ENCODE peak calls at places on chromosomes 16 and 17, in four cellular contexts. L is stomach, D is small intestine, P is lung. O is an unnamed sample.
A peak's percentile ranks its signal among the peaks of the same experiment; 100 is the strongest.

GRCh38 chr17:40101367-40102210 is 1.2 kb upstream of the NR1D1 start:
- DNase-seq in D (no peak), L (no peak), P (no peak), O (no peak)

GRCh38 chr17:76497979-76498885 is 3.0 kb downstream of the RHBDF2 start:
- DNase-seq in P (peak; percentile 68), L (peak; percentile 81), D (peak; percentile 60), O (no peak)

GRCh38 chr17:8192070-8192815 is 2.3 kb upstream of the BORCS6 start:
- DNase-seq in D (peak; percentile 94), P (peak; percentile 86), L (peak; percentile 78), O (no peak)

GRCh38 chr16:49921106-49921505 is 65.2 kb upstream of the ZNF423 start:
- DNase-seq in D (no peak), P (no peak), L (no peak), O (no peak)

GRCh38 chr17:49861150-49861884 is 13.4 kb upstream of the TAC4 start:
- DNase-seq in L (no peak), P (peak; percentile 43), D (peak; percentile 47), O (peak; percentile 21)

GRCh38 chr16:89859809-89860075 is 13.7 kb upstream of the TCF25 start:
- DNase-seq in P (no peak), D (no peak), L (no peak), O (no peak)

GRCh38 chr17:14308965-14309879 is 8.3 kb downstream of the HS3ST3B1 start:
- DNase-seq in P (peak; percentile 87), D (peak; percentile 67), L (peak; percentile 89), O (no peak)

GRCh38 chr16:6280055-6280454 is 1052.6 kb upstream of the RBFOX1 start:
- DNase-seq in L (no peak), D (no peak), P (no peak), O (no peak)

GRCh38 chr17:37450090-37450489 is 39.6 kb upstream of the DUSP14 start:
- DNase-seq in P (no peak), L (no peak), D (no peak), O (no peak)

GRCh38 chr17:47203984-47204721 is 5.0 kb upstream of the MYL4 start:
- DNase-seq in P (no peak), L (no peak), D (no peak), O (no peak)

GRCh38 chr16:14398014-14398717 is 231.9 kb downstream of the PARN start:
- DNase-seq in D (no peak), P (no peak), L (no peak), O (no peak)

GRCh38 chr17:75352079-75352569 is 53.4 kb downstream of the GRB2 start:
- DNase-seq in L (peak; percentile 52), P (no peak), D (peak; percentile 20), O (peak; percentile 28)

GRCh38 chr17:74181341-74181740 is 22.1 kb upstream of the RPL38 start:
- DNase-seq in D (no peak), L (no peak), P (no peak), O (no peak)

GRCh38 chr16:75252049-75252864 is 833 bp upstream of the BCAR1 start:
- DNase-seq in D (no peak), P (no peak), L (no peak), O (no peak)

GRCh38 chr17:74452841-74453661 is 13.4 kb upstream of the CD300A start:
- DNase-seq in L (no peak), D (no peak), P (no peak), O (no peak)

GRCh38 chr16:15482068-15482747 is 47.8 kb downstream of the BMERB1 start:
- DNase-seq in D (peak; percentile 94), L (peak; percentile 57), P (peak; percentile 30), O (no peak)

GRCh38 chr16:26058326-26058725 is 366.6 kb downstream of the HS3ST4 start:
- DNase-seq in P (no peak), L (no peak), D (no peak), O (no peak)

GRCh38 chr16:31461921-31462804 is 2.9 kb downstream of the ARMC5 start:
- DNase-seq in D (no peak), P (no peak), L (no peak), O (no peak)

GRCh38 chr16:78177218-78177617 is 77.8 kb downstream of the WWOX start:
- DNase-seq in D (no peak), L (no peak), P (no peak), O (no peak)

GRCh38 chr17:49511810-49512209 is 16.7 kb downstream of the NGFR start:
- DNase-seq in L (no peak), D (no peak), P (no peak), O (no peak)

GRCh38 chr17:9658593-9659211 is 13.4 kb downstream of the USP43 start:
- DNase-seq in D (peak; percentile 62), P (no peak), L (no peak), O (no peak)

GRCh38 chr17:47987240-47987835 is 16.4 kb downstream of the CDK5RAP3 start:
- DNase-seq in D (no peak), L (peak; percentile 73), P (no peak), O (no peak)

GRCh38 chr17:49249890-49250522 is 19.4 kb upstream of the PHOSPHO1 start:
- DNase-seq in L (no peak), D (no peak), P (no peak), O (no peak)

GRCh38 chr16:29664133-29664912 is 1.3 kb downstream of the SPN start:
- DNase-seq in D (no peak), P (no peak), L (no peak), O (peak; percentile 55)

GRCh38 chr16:79988721-79989220 is 388.2 kb upstream of the MAF start:
- DNase-seq in P (no peak), D (no peak), L (no peak), O (no peak)

GRCh38 chr17:16448490-16448889 is 33.1 kb downstream of the TRPV2 start:
- DNase-seq in L (no peak), P (no peak), D (no peak), O (no peak)

GRCh38 chr16:75801307-75801706 is 75.0 kb upstream of the CPHXL start:
- DNase-seq in L (no peak), P (no peak), D (no peak), O (no peak)

GRCh38 chr16:49462989-49463371 is 89.4 kb downstream of the C16orf78 start:
- DNase-seq in P (no peak), D (no peak), L (peak; percentile 17), O (no peak)

GRCh38 chr16:24731722-24732419 is 2.4 kb downstream of the TNRC6A start:
- DNase-seq in L (peak; percentile 41), P (no peak), D (peak; percentile 18), O (no peak)
- H3K4me3 ChIP-seq in L (peak overlapping the region; percentile 81), P (no peak overlapping the region), D (no peak overlapping the region), O (no peak overlapping the region)

GRCh38 chr17:58530655-58531054 is 16.2 kb upstream of the MTMR4 start:
- DNase-seq in D (no peak), L (no peak), P (no peak), O (no peak)
- H3K27me3 ChIP-seq in D (no peaks in the 10 kb centered on the region), L (no peaks in the 10 kb centered on the region), P (no peaks in the 10 kb centered on the region), O (peaks cover 21% of the 10 kb centered on the region)

GRCh38 chr17:68346448-68346847 is 55.2 kb downstream of the ARSG start:
- DNase-seq in P (peak; percentile 51), L (peak; percentile 48), D (peak; percentile 50), O (peak; percentile 95)
- H3K4me3 ChIP-seq in P (no peak overlapping the region), L (no peak overlapping the region), D (no peak overlapping the region), O (no peak overlapping the region)

DNA sequence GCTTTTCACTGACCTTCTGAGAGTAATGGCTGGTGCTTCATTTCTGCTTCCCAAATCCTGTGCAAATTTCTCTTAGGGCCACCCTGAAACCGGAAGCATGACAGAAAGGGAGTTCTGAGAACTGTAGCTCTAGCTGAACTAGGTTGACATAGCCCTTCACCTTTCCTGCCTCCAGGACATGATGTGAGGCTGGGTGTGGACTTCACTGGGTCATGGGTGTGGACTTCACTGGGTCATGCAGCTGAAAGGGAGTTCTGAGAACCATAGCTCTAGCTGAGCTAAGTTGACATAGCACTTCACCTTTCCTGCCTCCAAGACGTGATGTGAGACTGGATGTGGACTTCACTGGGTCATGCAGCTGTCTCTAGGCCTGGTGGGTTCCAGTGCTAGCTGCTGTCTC is 54.3 kb upstream of the NLRP1 start:
- DNase-seq in P (no peak), D (no peak), L (no peak), O (no peak)
- H3K27me3 ChIP-seq in P (no peaks in the 10 kb centered on the region), D (no peaks in the 10 kb centered on the region), L (peaks cover 4% of the 10 kb centered on the region), O (no peaks in the 10 kb centered on the region)

GRCh38 chr16:68235105-68235881 is 634 bp downstream of the ESRP2 start:
- DNase-seq in L (peak; percentile 69), D (peak; percentile 63), P (no peak), O (no peak)
- H3K4me3 ChIP-seq in L (peak overlapping the region; percentile 54), D (peak overlapping the region; percentile 55), P (peak overlapping the region; percentile 60), O (no peak overlapping the region)

DNA sequence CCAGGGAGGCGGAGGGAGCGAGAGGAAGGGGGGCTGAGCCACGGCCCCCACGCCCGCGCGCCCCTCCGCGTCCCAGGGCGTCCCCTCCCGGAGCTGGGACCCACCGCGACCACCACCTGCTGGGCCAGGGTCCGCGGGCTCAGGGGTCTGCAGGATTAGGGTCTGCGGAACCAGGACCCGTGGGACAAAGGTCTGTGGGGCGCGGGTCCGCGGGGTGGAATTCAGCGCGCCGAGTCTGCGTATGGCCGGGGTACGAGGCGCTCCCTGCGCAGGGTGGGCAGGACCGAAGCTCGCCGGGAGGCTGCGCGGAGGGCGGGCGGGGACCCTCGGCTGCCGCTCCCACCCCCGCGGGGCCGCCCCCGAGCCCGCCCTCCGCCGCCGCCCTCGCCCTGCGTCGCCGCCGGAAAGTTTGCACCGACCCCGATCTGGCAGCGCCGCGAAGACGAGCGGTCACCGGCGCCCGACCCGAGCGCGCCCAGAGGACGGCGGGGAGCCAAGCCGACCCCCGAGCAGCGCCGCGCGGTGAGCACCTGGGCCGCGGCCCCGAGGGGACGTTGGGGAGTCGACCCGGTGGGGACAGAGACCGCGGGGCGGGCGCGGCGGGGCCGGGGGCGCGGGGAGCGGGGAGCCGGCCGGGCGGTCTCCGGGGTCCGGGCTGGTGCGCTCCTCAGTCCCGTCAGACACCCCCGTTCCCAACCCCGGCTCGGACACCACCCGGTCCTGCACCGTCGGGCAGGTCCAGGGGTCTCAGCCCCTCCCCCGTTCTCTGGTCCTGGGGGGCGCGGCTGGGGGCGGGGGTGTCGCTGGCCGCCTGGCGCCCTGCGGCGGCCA is at the start of gene GCGR:
- DNase-seq in L (no peak), D (no peak), P (no peak), O (no peak)
- H3K27me3 ChIP-seq in L (peaks cover 77% of the 10 kb centered on the region), D (peaks cover 14% of the 10 kb centered on the region), P (peaks cover 6% of the 10 kb centered on the region), O (peaks cover 45% of the 10 kb centered on the region)